ENCODE peak calls at places on chromosomes 6 and 20, in nine cellular contexts. T is NCI-H2171 treated with DMSO at 0.1 percent for 48 hours; N is effector CD4-positive, alpha-beta T cell; W is adrenal gland; M is GM10248; H is cerebellum; F is CMK; S is CD4-positive, alpha-beta T cell; Z is amygdala. G is an unnamed sample.

GRCh38 chr20:47146703-47147102 is 209.8 kb downstream of the ZMYND8 start:
- DNase-seq in T (no peak), N (no peak), W (no peak), M (no peak), H (no peak), F (no peak), S (no peak), Z (no peak), G (no peak)

GRCh38 chr6:148054219-148054618 is 288.4 kb upstream of the SASH1 start:
- DNase-seq in T (no peak), N (no peak), W (no peak), M (no peak), H (no peak), F (no peak), S (no peak), Z (no peak), G (no peak)

GRCh38 chr6:154457881-154458284 is 52.6 kb downstream of the CNKSR3 start:
- DNase-seq in T (no peak), N (no peak), W (no peak), M (no peak), H (no peak), F (no peak), S (no peak), Z (no peak), G (no peak)

GRCh38 chr20:35196313-35196712 is 24.4 kb downstream of the PROCR start:
- DNase-seq in T (no peak), N (no peak), W (no peak), M (no peak), H (no peak), F (no peak), S (no peak), Z (no peak), G (no peak)

GRCh38 chr6:12083763-12084162 is 71.7 kb downstream of the HIVEP1 start:
- DNase-seq in T (no peak), N (no peak), W (no peak), M (no peak), H (no peak), F (no peak), S (no peak), Z (no peak), G (no peak)

GRCh38 chr6:150981669-150982068 is 116.2 kb downstream of the MTHFD1L start:
- DNase-seq in T (no peak), N (no peak), W (no peak), M (no peak), H (no peak), F (no peak), S (no peak), Z (no peak), G (no peak)

GRCh38 chr20:25285091-25285647 is 37.3 kb downstream of the PYGB start:
- DNase-seq in T (peak), N (no peak), W (peak), M (no peak), H (no peak), F (no peak), S (no peak), Z (no peak), G (no peak)

GRCh38 chr6:119479860-119480655 is 130.5 kb upstream of the MAN1A1 start:
- DNase-seq in T (peak), N (no peak), W (no peak), M (no peak), H (no peak), F (peak), S (no peak), Z (no peak), G (no peak)

GRCh38 chr20:46945465-46945864 is 50.8 kb downstream of the EYA2 start:
- DNase-seq in T (no peak), N (no peak), W (no peak), M (no peak), H (no peak), F (no peak), S (no peak), Z (no peak), G (no peak)

GRCh38 chr6:151549790-151550189 is 56.0 kb downstream of the CCDC170 start:
- DNase-seq in T (no peak), N (no peak), W (no peak), M (no peak), H (no peak), F (no peak), S (no peak), Z (no peak), G (no peak)

GRCh38 chr6:148203970-148204369 is 138.7 kb upstream of the SASH1 start:
- DNase-seq in T (peak), N (peak), W (no peak), M (peak), H (no peak), F (peak), S (peak), Z (no peak), G (no peak)

GRCh38 chr6:130600880-130601341 is 226.3 kb upstream of the SMLR1 start:
- DNase-seq in T (no peak), N (no peak), W (no peak), M (no peak), H (no peak), F (no peak), S (no peak), Z (no peak), G (no peak)

GRCh38 chr6:73123632-73124329 is 101.5 kb downstream of the KHDC1L start:
- DNase-seq in T (no peak), N (no peak), W (no peak), M (no peak), H (no peak), F (no peak), S (no peak), Z (no peak), G (no peak)

GRCh38 chr20:21184810-21185209 is 58.9 kb downstream of the KIZ start:
- DNase-seq in T (no peak), N (no peak), W (no peak), M (no peak), H (no peak), F (no peak), S (no peak), Z (no peak), G (no peak)

GRCh38 chr6:133040025-133040838 is 200.9 kb upstream of the EYA4 start:
- DNase-seq in T (peak), N (no peak), W (no peak), M (peak), H (no peak), F (no peak), S (no peak), Z (no peak), G (peak)

GRCh38 chr20:18187020-18187419 is 49.4 kb downstream of the KAT14 start:
- DNase-seq in T (no peak), N (no peak), W (no peak), M (no peak), H (no peak), F (no peak), S (no peak), Z (no peak), G (no peak)

GRCh38 chr6:80287112-80287511 is 180.6 kb downstream of the BCKDHB start:
- DNase-seq in T (no peak), N (no peak), W (no peak), M (no peak), H (no peak), F (no peak), S (no peak), Z (no peak), G (no peak)

GRCh38 chr20:17868700-17869231 is 99.8 kb downstream of the SNX5 start:
- DNase-seq in T (no peak), N (no peak), W (no peak), M (no peak), H (no peak), F (no peak), S (no peak), Z (no peak), G (no peak)

GRCh38 chr20:18984238-18985200 is 170.9 kb downstream of the SCP2D1 start:
- DNase-seq in T (no peak), N (no peak), W (no peak), M (no peak), H (no peak), F (no peak), S (no peak), Z (no peak), G (no peak)

GRCh38 chr6:10597499-10598001 is 76.4 kb downstream of the GCNT2 start:
- DNase-seq in T (no peak), N (no peak), W (no peak), M (no peak), H (no peak), F (no peak), S (no peak), Z (no peak), G (no peak)

GRCh38 chr6:128395596-128395995 is 124.8 kb downstream of the PTPRK start:
- DNase-seq in T (no peak), N (no peak), W (no peak), M (no peak), H (no peak), F (no peak), S (no peak), Z (no peak), G (no peak)

GRCh38 chr6:3522561-3523287 is 65.9 kb upstream of the SLC22A23 start:
- DNase-seq in T (no peak), N (no peak), W (no peak), M (no peak), H (no peak), F (no peak), S (no peak), Z (no peak), G (no peak)

GRCh38 chr20:25551413-25552210 is 33.7 kb downstream of the NINL start:
- DNase-seq in T (no peak), N (no peak), W (no peak), M (no peak), H (no peak), F (no peak), S (no peak), Z (no peak), G (no peak)

GRCh38 chr20:11158146-11158545 is 484.3 kb upstream of the JAG1 start:
- DNase-seq in T (no peak), N (no peak), W (no peak), M (no peak), H (no peak), F (no peak), S (no peak), Z (no peak), G (no peak)

GRCh38 chr20:39049148-39049547 is 87.0 kb downstream of the DHX35 start:
- DNase-seq in T (no peak), N (no peak), W (no peak), M (no peak), H (no peak), F (no peak), S (no peak), Z (no peak), G (no peak)

GRCh38 chr6:129188795-129189194 is 305.9 kb downstream of the LAMA2 start:
- DNase-seq in T (no peak), N (no peak), W (no peak), M (no peak), H (no peak), F (no peak), S (no peak), Z (no peak), G (no peak)

GRCh38 chr6:32609731-32610640 is 20.3 kb upstream of the HLA-DRB1 start:
- DNase-seq in T (no peak), N (peak), W (peak), M (peak), H (peak), F (peak), S (peak), Z (no peak), G (peak)

GRCh38 chr6:37493047-37493995 is 6.4 kb downstream of the CCDC167 start:
- DNase-seq in T (peak), N (no peak), W (no peak), M (no peak), H (peak), F (no peak), S (no peak), Z (no peak), G (no peak)

GRCh38 chr20:6940052-6940451 is 172.6 kb downstream of the BMP2 start:
- DNase-seq in T (no peak), N (no peak), W (no peak), M (no peak), H (no peak), F (peak), S (no peak), Z (no peak), G (no peak)

GRCh38 chr6:38021571-38021970 is 202.0 kb downstream of the ZFAND3 start:
- DNase-seq in T (no peak), N (no peak), W (no peak), M (no peak), H (peak), F (no peak), S (no peak), Z (no peak), G (no peak)

GRCh38 chr6:139951172-139951571 is 576.7 kb upstream of the CITED2 start:
- DNase-seq in T (peak), N (no peak), W (no peak), M (no peak), H (no peak), F (no peak), S (no peak), Z (no peak), G (no peak)

GRCh38 chr6:141726158-141726557 is 406.6 kb upstream of the GJE1 start:
- DNase-seq in T (no peak), N (no peak), W (no peak), M (no peak), H (no peak), F (no peak), S (no peak), Z (no peak), G (no peak)

GRCh38 chr20:43448748-43449535 is 8.8 kb upstream of the SRSF6 start:
- DNase-seq in T (peak), N (peak), W (peak), M (peak), H (peak), F (no peak), S (peak), Z (no peak), G (no peak)

GRCh38 chr20:25344634-25345033 is 46.0 kb downstream of the ABHD12 start:
- DNase-seq in T (no peak), N (no peak), W (no peak), M (no peak), H (no peak), F (no peak), S (no peak), Z (no peak), G (no peak)

GRCh38 chr20:31595654-31596411 is 9.3 kb upstream of the ID1 start:
- DNase-seq in T (no peak), N (no peak), W (peak), M (no peak), H (no peak), F (no peak), S (no peak), Z (no peak), G (peak)

GRCh38 chr6:161279677-161280365 is 6.0 kb upstream of the AGPAT4 start:
- DNase-seq in T (no peak), N (no peak), W (no peak), M (no peak), H (no peak), F (no peak), S (no peak), Z (no peak), G (no peak)

G was measured in amniotic stem cell.